ENCODE peak calls at places on chromosome 2, in eight cellular contexts. T is GM20000, O is fibroblast of lung, C is nephron progenitor cell, S is dorsolateral prefrontal cortex, V is AG04449, M is neural crest cell, E is neural progenitor cell. G is an unnamed sample.

GRCh38 chr2:231597014-231597611 is 4.4 kb downstream of the TEX44 start:
- DNase-seq in T (peak), O (peak), C (no peak), S (peak), V (no peak), M (no peak), E (no peak), G (no peak)

GRCh38 chr2:71923887-71924533 is 223.7 kb downstream of the CYP26B1 start:
- DNase-seq in T (peak), O (peak), C (peak), S (no peak), V (no peak), M (peak), E (peak), G (peak)

GRCh38 chr2:111185496-111186022 is 64.8 kb downstream of the BCL2L11 start:
- DNase-seq in T (no peak), O (no peak), C (no peak), S (no peak), V (no peak), M (no peak), E (no peak), G (peak)

GRCh38 chr2:239129147-239129896 is 271.5 kb downstream of the HDAC4 start:
- DNase-seq in T (no peak), O (peak), C (no peak), S (no peak), V (no peak), M (no peak), E (no peak), G (no peak)

GRCh38 chr2:98317214-98317613 is 29.0 kb upstream of the CNGA3 start:
- DNase-seq in T (no peak), O (no peak), C (no peak), S (no peak), V (no peak), M (no peak), E (no peak), G (no peak)

GRCh38 chr2:129004485-129004884 is 685.8 kb upstream of the HS6ST1 start:
- DNase-seq in T (no peak), O (no peak), C (no peak), S (no peak), V (no peak), M (no peak), E (no peak), G (no peak)

GRCh38 chr2:19819097-19820065 is 82.4 kb downstream of the TTC32 start:
- DNase-seq in T (no peak), O (peak), C (no peak), S (no peak), V (peak), M (no peak), E (no peak), G (no peak)

GRCh38 chr2:208488668-208489564 is 82.3 kb downstream of the PTH2R start:
- DNase-seq in T (no peak), O (no peak), C (no peak), S (no peak), V (no peak), M (no peak), E (no peak), G (no peak)

GRCh38 chr2:127343277-127343676 is 44.5 kb downstream of the MAP3K2 start:
- DNase-seq in T (no peak), O (no peak), C (no peak), S (no peak), V (no peak), M (no peak), E (no peak), G (no peak)

GRCh38 chr2:234368861-234369261 is 128.0 kb downstream of the ARL4C start:
- DNase-seq in T (no peak), O (peak), C (no peak), S (no peak), V (no peak), M (no peak), E (peak), G (peak)

GRCh38 chr2:68468801-68469200 is 1.4 kb downstream of the APLF start:
- DNase-seq in T (no peak), O (no peak), C (no peak), S (no peak), V (no peak), M (no peak), E (no peak), G (no peak)

GRCh38 chr2:24017711-24018110 is 7.8 kb downstream of the MFSD2B start:
- DNase-seq in T (no peak), O (no peak), C (no peak), S (no peak), V (no peak), M (no peak), E (no peak), G (no peak)

GRCh38 chr2:2641541-2642410 is 310.7 kb upstream of the MYT1L start:
- DNase-seq in T (no peak), O (no peak), C (no peak), S (no peak), V (no peak), M (no peak), E (no peak), G (no peak)

GRCh38 chr2:128304715-128305554 is 13.7 kb downstream of the HS6ST1 start:
- DNase-seq in T (no peak), O (peak), C (no peak), S (no peak), V (peak), M (no peak), E (peak), G (peak)

GRCh38 chr2:127048969-127049897 is 57.7 kb downstream of the BIN1 start:
- DNase-seq in T (no peak), O (no peak), C (no peak), S (peak), V (no peak), M (no peak), E (no peak), G (no peak)

GRCh38 chr2:65835975-65836549 is 403.7 kb upstream of the SPRED2 start:
- DNase-seq in T (no peak), O (no peak), C (no peak), S (no peak), V (no peak), M (no peak), E (no peak), G (no peak)

GRCh38 chr2:191783416-191783815 is 63.5 kb downstream of the CAVIN2 start:
- DNase-seq in T (peak), O (peak), C (no peak), S (no peak), V (no peak), M (no peak), E (no peak), G (no peak)

GRCh38 chr2:7363906-7364305 is 446.7 kb downstream of the RNF144A start:
- DNase-seq in T (no peak), O (no peak), C (no peak), S (no peak), V (no peak), M (no peak), E (peak), G (no peak)
- TF ChIP-seq CTCF in T (peak), O (no peak), C (no peak), S (no peak), V (no peak), M (no peak), E (peak), G (no peak)

DNA sequence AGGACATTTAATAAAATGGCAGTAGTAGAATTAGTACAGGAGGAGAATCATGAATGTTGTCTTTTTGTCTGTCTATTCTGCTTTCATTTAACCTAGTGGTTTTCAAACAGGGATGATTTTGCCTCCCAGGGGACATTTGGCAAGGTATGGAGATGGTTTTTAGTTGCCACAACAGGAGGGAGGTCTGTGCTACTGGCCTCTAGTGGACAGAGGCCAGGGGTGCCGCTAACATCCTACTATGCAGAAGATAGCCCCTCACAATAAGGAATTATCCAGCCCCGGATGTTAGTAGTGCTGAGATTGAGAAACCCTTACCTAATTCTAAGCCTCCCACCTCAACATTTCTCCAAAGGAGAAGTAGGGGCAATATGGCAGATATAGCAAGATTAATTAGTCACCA is 18.3 kb downstream of the FASTKD2 start:
- DNase-seq in T (no peak), O (peak), C (peak), S (no peak), V (no peak), M (no peak), E (peak), G (peak)
- TF ChIP-seq CTCF in T (peak), O (peak), C (peak), S (no peak), V (peak), M (peak), E (peak), G (peak)

GRCh38 chr2:17643031-17643615 is 102.6 kb downstream of the VSNL1 start:
- DNase-seq in T (no peak), O (peak), C (no peak), S (no peak), V (peak), M (no peak), E (no peak), G (peak)
- TF ChIP-seq CTCF in T (no peak), O (no peak), C (no peak), S (no peak), V (no peak), M (no peak), E (no peak), G (no peak)

DNA sequence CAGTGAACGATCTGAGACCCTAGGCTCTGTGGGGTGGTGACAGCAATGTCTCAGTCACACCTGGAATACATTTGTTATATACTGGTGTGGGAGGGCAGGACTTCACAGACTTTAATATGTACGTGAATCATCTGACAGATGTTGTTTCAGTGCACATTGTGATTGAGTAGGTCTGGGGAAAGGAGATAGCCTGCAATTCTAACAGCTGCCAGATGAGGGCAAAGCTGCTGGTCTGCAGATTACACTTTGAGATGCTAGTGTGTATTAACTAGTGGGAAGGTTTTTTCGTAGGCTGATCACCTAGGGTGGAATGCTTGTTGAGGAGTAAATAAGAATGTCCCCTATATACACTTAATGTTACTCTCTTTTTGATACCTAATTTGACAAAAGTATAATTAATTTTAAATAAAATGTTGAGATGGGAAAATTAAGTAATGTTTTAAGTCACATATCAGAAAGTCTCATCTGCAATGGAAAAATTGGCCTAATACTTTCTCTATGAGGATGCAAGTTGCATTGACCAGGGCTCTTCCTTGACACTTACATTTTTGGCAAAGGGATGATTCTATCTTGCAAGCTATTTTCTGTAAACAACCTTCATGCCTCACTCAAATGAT is 496.9 kb upstream of the HNMT start:
- DNase-seq in T (peak), O (peak), C (peak), S (no peak), V (no peak), M (peak), E (peak), G (peak)
- TF ChIP-seq CTCF in T (peak), O (peak), C (peak), S (peak), V (peak), M (peak), E (peak), G (no peak)

G was measured in Calu3.